ENCODE peak calls at places on chromosome 19, in ten cellular contexts. R is kidney epithelial cell, Z is fibroblast of lung, O is transverse colon, A is left ventricle myocardium inferior, T is lower leg skin, K is heart right ventricle, G is A549, E is spleen, V is neural progenitor cell. U is an unnamed sample.

GRCh38 chr19:45884682-45885555 is 1.0 kb downstream of the IRF2BP1 start:
- DNase-seq in Z (no peak), R (no peak), O (no peak), T (no peak), A (no peak), V (peak; percentile 32), K (no peak), G (no peak), E (peak; percentile 85), U (no peak)

GRCh38 chr19:14835011-14835410 is at the start of the genes OR7A5 and OR7C1:
- DNase-seq in Z (no peak), O (no peak), V (no peak), G (no peak), R (no peak), A (no peak), T (no peak), K (no peak), E (no peak), U (no peak)

GRCh38 chr19:40717325-40717879 is 490 bp downstream of the ITPKC start:
- DNase-seq in V (no peak), T (peak; percentile 92), G (peak; percentile 65), E (no peak), R (no peak), A (no peak), K (peak; percentile 40), O (no peak), Z (peak; percentile 12), U (no peak)

GRCh38 chr19:56139847-56140582 is 1.1 kb upstream of the ZNF444 start:
- DNase-seq in G (no peak), O (no peak), T (no peak), R (no peak), E (no peak), K (no peak), V (no peak), Z (no peak), A (no peak), U (no peak)

GRCh38 chr19:49573009-49573408 is 7.3 kb downstream of the NOSIP start:
- DNase-seq in O (no peak), K (no peak), V (no peak), A (no peak), R (no peak), T (no peak), Z (no peak), E (no peak), G (no peak), U (no peak)

GRCh38 chr19:8688930-8689329 is 9.7 kb downstream of the ACTL9 start:
- DNase-seq in V (no peak), R (no peak), Z (no peak), G (no peak), O (no peak), T (no peak), A (no peak), K (no peak), E (no peak), U (no peak)

GRCh38 chr19:7748756-7749155 is 1.4 kb upstream of the CD209 start:
- DNase-seq in R (no peak), G (peak; percentile 54), V (no peak), O (no peak), K (no peak), Z (no peak), T (no peak), E (no peak), A (no peak), U (peak; percentile 59)

GRCh38 chr19:56015756-56016155 is 29.2 kb downstream of the NLRP5 start:
- DNase-seq in G (no peak), O (no peak), Z (no peak), K (no peak), A (no peak), R (no peak), E (no peak), T (no peak), V (peak; percentile 9), U (no peak)

GRCh38 chr19:17550076-17550667 is 5.3 kb upstream of the COLGALT1 start:
- DNase-seq in A (no peak), G (no peak), Z (no peak), K (no peak), O (no peak), E (no peak), R (no peak), V (no peak), T (no peak), U (no peak)

GRCh38 chr19:17554968-17555479 is 425 bp upstream of the COLGALT1 start:
- DNase-seq in O (no peak), T (no peak), Z (no peak), G (no peak), R (no peak), K (no peak), E (no peak), A (no peak), V (no peak), U (no peak)

GRCh38 chr19:17555480-17555928 is at the start of gene COLGALT1:
- DNase-seq in A (peak; percentile 100), Z (peak; percentile 93), E (peak; percentile 100), T (peak; percentile 100), O (peak; percentile 100), V (peak; percentile 100), K (peak; percentile 99), G (peak; percentile 94), R (peak; percentile 81), U (peak; percentile 98)

GRCh38 chr19:17555929-17556813 is 722 bp downstream of the COLGALT1 start:
- DNase-seq in Z (peak; percentile 45), A (peak; percentile 70), V (peak; percentile 55), R (no peak), O (peak; percentile 81), E (peak; percentile 90), T (peak; percentile 94), G (peak; percentile 71), K (peak; percentile 69), U (peak; percentile 68)

GRCh38 chr19:17553256-17553655 is 2.2 kb upstream of the COLGALT1 start:
- DNase-seq in O (peak; percentile 46), Z (peak; percentile 92), R (no peak), V (peak; percentile 15), T (peak; percentile 93), K (peak; percentile 93), E (no peak), G (no peak), A (peak; percentile 73), U (peak; percentile 57)
- H3K4me3 ChIP-seq in O (no peak overlapping the region), Z (no peak overlapping the region), R (no peak overlapping the region), V (no peak overlapping the region), T (no peak overlapping the region), K (no peak overlapping the region), E (no peak overlapping the region), G (no peak overlapping the region), A (no peak overlapping the region), U (no peak overlapping the region)

GRCh38 chr19:44005968-44006367 is 3.2 kb downstream of the ZNF230 start:
- DNase-seq in Z (no peak), T (no peak), K (no peak), G (no peak), O (no peak), V (no peak), E (no peak), A (no peak), R (no peak), U (no peak)

GRCh38 chr19:44002212-44002565 is 568 bp upstream of the ZNF230 start:
- DNase-seq in T (no peak), Z (no peak), R (no peak), O (no peak), K (no peak), G (no peak), A (no peak), V (no peak), E (no peak), U (no peak)

GRCh38 chr19:44007473-44007872 is 4.7 kb downstream of the ZNF230 start:
- DNase-seq in E (no peak), K (no peak), T (no peak), Z (no peak), G (no peak), R (no peak), O (no peak), V (no peak), A (no peak), U (no peak)

GRCh38 chr19:44002566-44003460 is at the start of gene ZNF230:
- DNase-seq in T (peak; percentile 98), G (peak; percentile 98), K (peak; percentile 96), Z (peak; percentile 95), V (peak; percentile 97), A (peak; percentile 86), O (peak; percentile 93), E (peak; percentile 95), R (peak; percentile 88), U (peak; percentile 96)

GRCh38 chr19:44003461-44004134 is 841 bp downstream of the ZNF230 start:
- DNase-seq in R (no peak), V (peak; percentile 33), A (no peak), T (peak; percentile 82), K (peak; percentile 15), Z (peak; percentile 0), E (peak; percentile 72), O (peak; percentile 8), G (no peak), U (peak; percentile 30)
- TF ChIP-seq CTCF in R (no peak), V (no peak), A (no peak), T (no peak), K (no peak), Z (no peak), E (no peak), O (no peak), G (no peak), U (no peak)

GRCh38 chr19:16326401-16327130 is 1.9 kb downstream of the KLF2 start:
- DNase-seq in T (peak; percentile 88), A (no peak), E (peak; percentile 89), V (peak; percentile 49), Z (peak; percentile 19), O (peak; percentile 55), G (no peak), K (no peak), R (no peak), U (peak; percentile 54)

GRCh38 chr19:16328824-16329482 is 4.3 kb downstream of the KLF2 start:
- DNase-seq in T (no peak), R (no peak), E (no peak), Z (no peak), A (no peak), K (no peak), V (no peak), G (peak; percentile 43), O (no peak), U (peak; percentile 74)

GRCh38 chr19:16327911-16328823 is 3.5 kb downstream of the KLF2 start:
- DNase-seq in A (peak; percentile 79), T (peak; percentile 96), K (peak; percentile 78), V (no peak), G (peak; percentile 32), O (peak; percentile 75), Z (peak; percentile 41), R (no peak), E (peak; percentile 91), U (peak; percentile 78)

GRCh38 chr19:16327131-16327450 is 2.5 kb downstream of the KLF2 start:
- DNase-seq in T (no peak), A (no peak), E (no peak), V (no peak), K (no peak), O (no peak), G (no peak), Z (no peak), R (no peak), U (no peak)

DNA sequence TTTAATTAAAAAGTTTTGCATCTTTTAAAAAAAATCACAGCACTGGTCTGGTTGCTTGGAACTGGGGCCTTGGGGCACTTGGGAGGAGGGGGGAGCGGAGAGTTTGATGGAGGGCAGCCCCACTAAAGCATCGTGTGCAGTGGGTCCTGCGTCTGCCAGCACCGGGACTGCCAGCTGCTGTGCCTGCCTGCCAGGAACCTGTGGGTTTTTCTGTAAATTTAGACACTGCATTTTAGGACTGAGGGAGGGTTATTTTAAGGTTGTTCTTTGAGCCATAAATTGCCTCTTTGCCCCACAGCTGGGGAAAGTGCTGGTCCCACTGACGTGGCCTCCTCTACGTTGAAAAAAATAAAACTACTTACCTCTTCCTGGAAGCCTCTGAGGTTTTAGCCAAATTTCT is 2.9 kb downstream of the KLF2 start:
- DNase-seq in T (no peak), R (no peak), A (no peak), O (peak; percentile 39), Z (no peak), K (no peak), V (no peak), G (no peak), E (no peak), U (no peak)
- H3K4me3 ChIP-seq in T (no peak overlapping the region), R (no peak overlapping the region), A (peak overlapping the region; percentile 89), O (peak overlapping the region; percentile 72), Z (no peak overlapping the region), K (peak overlapping the region; percentile 96), V (no peak overlapping the region), G (no peak overlapping the region), E (peak overlapping the region; percentile 81), U (peak overlapping the region; percentile 40)

DNA sequence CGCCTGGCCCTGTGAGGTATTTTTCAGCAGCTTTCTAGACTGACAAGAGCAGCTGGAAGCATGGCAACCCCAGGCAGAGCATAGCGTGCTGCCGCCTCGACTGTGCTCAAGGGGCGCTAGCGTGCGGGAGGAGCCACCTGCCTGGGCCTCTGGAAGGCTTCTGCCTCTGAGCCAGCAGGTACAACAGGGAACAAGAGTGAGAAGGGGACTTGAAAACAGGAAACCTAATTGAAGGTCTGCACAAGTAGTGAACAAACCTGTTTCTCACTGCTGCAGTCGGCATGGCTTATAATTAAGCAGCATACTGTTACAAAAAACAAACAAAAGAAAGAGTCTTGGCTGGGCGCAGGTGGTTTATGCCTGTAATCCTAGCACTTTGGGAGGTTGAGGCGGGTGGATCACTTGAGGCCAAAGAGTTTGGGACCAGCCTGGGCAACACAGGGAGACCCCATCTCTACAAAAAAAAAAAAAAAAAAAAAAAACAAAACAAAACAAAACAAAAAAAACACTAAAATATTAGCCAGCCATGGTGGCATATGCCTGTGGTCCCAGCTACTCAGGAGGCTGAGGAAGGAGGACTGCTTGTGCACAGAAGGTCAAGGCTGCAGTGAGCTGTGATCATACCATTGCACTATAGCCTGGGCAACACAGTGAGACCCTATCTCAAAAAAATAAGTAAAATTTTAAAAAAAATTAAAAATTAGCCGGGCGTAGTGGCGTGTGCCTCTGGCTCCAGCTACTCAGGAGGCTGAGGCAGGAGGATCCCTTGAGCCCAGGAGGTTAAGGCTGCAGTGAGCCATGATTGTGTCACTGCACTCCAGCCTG is 12.6 kb upstream of the GARRE1 start:
- DNase-seq in Z (no peak), R (no peak), V (peak; percentile 78), A (no peak), K (no peak), T (no peak), G (peak; percentile 76), E (no peak), O (peak; percentile 75), U (peak; percentile 80)
- TF ChIP-seq CTCF in Z (peak; percentile 30), R (peak; percentile 77), V (peak; percentile 71), A (no peak), K (no peak), T (no peak), G (peak; percentile 33), E (no peak), O (peak; percentile 52), U (peak; percentile 76)

U was measured in GM12865.